ENCODE peak calls at places on chromosomes 13 and 19, in eight cellular contexts. One of them, this sample, is unnamed.

GRCh38 chr13:79398915-79399314 is 7.1 kb downstream of the RBM26 start:
- DNase-seq in IMR-90: peak
- DNase-seq in heart left ventricle: no peak
- DNase-seq in uterus: no peak
- DNase-seq in ovary: no peak
- DNase-seq in stomach: no peak
- DNase-seq in H1: no peak
- DNase-seq in breast epithelium: no peak
- DNase-seq in this sample: no peak

GRCh38 chr19:8648240-8648639 is 17.8 kb downstream of the NFILZ start:
- DNase-seq in H1: no peak
- DNase-seq in uterus: no peak
- DNase-seq in stomach: no peak
- DNase-seq in breast epithelium: no peak
- DNase-seq in IMR-90: no peak
- DNase-seq in heart left ventricle: no peak
- DNase-seq in ovary: no peak
- DNase-seq in this sample: no peak

GRCh38 chr19:58586131-58586765 is 13.1 kb upstream of the MZF1 start:
- DNase-seq in uterus: no peak
- DNase-seq in breast epithelium: peak
- DNase-seq in H1: no peak
- DNase-seq in heart left ventricle: no peak
- DNase-seq in IMR-90: no peak
- DNase-seq in ovary: peak
- DNase-seq in stomach: no peak
- DNase-seq in this sample: no peak

GRCh38 chr13:87684850-87685735 is 13.9 kb downstream of the SLITRK5 start:
- DNase-seq in heart left ventricle: no peak
- DNase-seq in stomach: no peak
- DNase-seq in breast epithelium: no peak
- DNase-seq in IMR-90: no peak
- DNase-seq in H1: no peak
- DNase-seq in uterus: no peak
- DNase-seq in ovary: no peak
- DNase-seq in this sample: no peak

GRCh38 chr19:34633806-34634205 is 43.2 kb downstream of the SCGB2B2 start:
- DNase-seq in breast epithelium: no peak
- DNase-seq in uterus: no peak
- DNase-seq in IMR-90: no peak
- DNase-seq in H1: no peak
- DNase-seq in ovary: no peak
- DNase-seq in stomach: no peak
- DNase-seq in heart left ventricle: no peak
- DNase-seq in this sample: no peak

GRCh38 chr13:105817011-105817410 is 718.5 kb downstream of the EFNB2 start:
- DNase-seq in stomach: no peak
- DNase-seq in breast epithelium: no peak
- DNase-seq in uterus: no peak
- DNase-seq in IMR-90: no peak
- DNase-seq in H1: peak
- DNase-seq in ovary: no peak
- DNase-seq in heart left ventricle: no peak
- DNase-seq in this sample: no peak

GRCh38 chr19:39237200-39238184 is 7.3 kb downstream of the IFNL3 start:
- DNase-seq in stomach: peak
- DNase-seq in IMR-90: no peak
- DNase-seq in heart left ventricle: no peak
- DNase-seq in H1: no peak
- DNase-seq in breast epithelium: peak
- DNase-seq in ovary: no peak
- DNase-seq in uterus: no peak
- DNase-seq in this sample: peak

GRCh38 chr13:60164490-60164889 is 762 bp upstream of the DIAPH3 start:
- DNase-seq in uterus: no peak
- DNase-seq in breast epithelium: no peak
- DNase-seq in IMR-90: peak
- DNase-seq in ovary: no peak
- DNase-seq in H1: no peak
- DNase-seq in heart left ventricle: no peak
- DNase-seq in stomach: no peak
- DNase-seq in this sample: no peak

GRCh38 chr19:44611812-44612295 is 1.5 kb upstream of the IGSF23 start:
- DNase-seq in H1: no peak
- DNase-seq in breast epithelium: no peak
- DNase-seq in uterus: no peak
- DNase-seq in stomach: no peak
- DNase-seq in ovary: no peak
- DNase-seq in IMR-90: no peak
- DNase-seq in heart left ventricle: no peak
- DNase-seq in this sample: no peak

GRCh38 chr13:112996671-112997091 is 27.7 kb downstream of the MCF2L start:
- DNase-seq in H1: no peak
- DNase-seq in breast epithelium: no peak
- DNase-seq in heart left ventricle: no peak
- DNase-seq in stomach: peak
- DNase-seq in ovary: no peak
- DNase-seq in IMR-90: no peak
- DNase-seq in uterus: no peak
- DNase-seq in this sample: no peak

GRCh38 chr13:113000575-113000974 is 31.6 kb downstream of the MCF2L start:
- DNase-seq in breast epithelium: no peak
- DNase-seq in IMR-90: no peak
- DNase-seq in stomach: no peak
- DNase-seq in uterus: no peak
- DNase-seq in H1: no peak
- DNase-seq in heart left ventricle: no peak
- DNase-seq in ovary: no peak
- DNase-seq in this sample: no peak

GRCh38 chr13:112999414-113000177 is 30.6 kb downstream of the MCF2L start:
- DNase-seq in IMR-90: no peak
- DNase-seq in heart left ventricle: no peak
- DNase-seq in uterus: no peak
- DNase-seq in H1: no peak
- DNase-seq in breast epithelium: no peak
- DNase-seq in ovary: no peak
- DNase-seq in stomach: no peak
- DNase-seq in this sample: no peak

GRCh38 chr13:112997188-112998135 is 28.4 kb downstream of the MCF2L start:
- DNase-seq in heart left ventricle: no peak
- DNase-seq in IMR-90: no peak
- DNase-seq in stomach: peak
- DNase-seq in ovary: no peak
- DNase-seq in breast epithelium: no peak
- DNase-seq in uterus: no peak
- DNase-seq in H1: no peak
- DNase-seq in this sample: no peak

GRCh38 chr13:112998506-112999280 is 29.7 kb downstream of the MCF2L start:
- DNase-seq in heart left ventricle: no peak
- DNase-seq in IMR-90: no peak
- DNase-seq in uterus: no peak
- DNase-seq in H1: no peak
- DNase-seq in ovary: peak
- DNase-seq in breast epithelium: no peak
- DNase-seq in stomach: no peak
- DNase-seq in this sample: no peak
- H3K4me3 ChIP-seq in heart left ventricle: no peak
- H3K4me3 ChIP-seq in IMR-90: no peak
- H3K4me3 ChIP-seq in uterus: no peak
- H3K4me3 ChIP-seq in H1: no peak
- H3K4me3 ChIP-seq in ovary: no peak
- H3K4me3 ChIP-seq in breast epithelium: no peak
- H3K4me3 ChIP-seq in stomach: no peak
- H3K4me3 ChIP-seq in this sample: no peak

DNA sequence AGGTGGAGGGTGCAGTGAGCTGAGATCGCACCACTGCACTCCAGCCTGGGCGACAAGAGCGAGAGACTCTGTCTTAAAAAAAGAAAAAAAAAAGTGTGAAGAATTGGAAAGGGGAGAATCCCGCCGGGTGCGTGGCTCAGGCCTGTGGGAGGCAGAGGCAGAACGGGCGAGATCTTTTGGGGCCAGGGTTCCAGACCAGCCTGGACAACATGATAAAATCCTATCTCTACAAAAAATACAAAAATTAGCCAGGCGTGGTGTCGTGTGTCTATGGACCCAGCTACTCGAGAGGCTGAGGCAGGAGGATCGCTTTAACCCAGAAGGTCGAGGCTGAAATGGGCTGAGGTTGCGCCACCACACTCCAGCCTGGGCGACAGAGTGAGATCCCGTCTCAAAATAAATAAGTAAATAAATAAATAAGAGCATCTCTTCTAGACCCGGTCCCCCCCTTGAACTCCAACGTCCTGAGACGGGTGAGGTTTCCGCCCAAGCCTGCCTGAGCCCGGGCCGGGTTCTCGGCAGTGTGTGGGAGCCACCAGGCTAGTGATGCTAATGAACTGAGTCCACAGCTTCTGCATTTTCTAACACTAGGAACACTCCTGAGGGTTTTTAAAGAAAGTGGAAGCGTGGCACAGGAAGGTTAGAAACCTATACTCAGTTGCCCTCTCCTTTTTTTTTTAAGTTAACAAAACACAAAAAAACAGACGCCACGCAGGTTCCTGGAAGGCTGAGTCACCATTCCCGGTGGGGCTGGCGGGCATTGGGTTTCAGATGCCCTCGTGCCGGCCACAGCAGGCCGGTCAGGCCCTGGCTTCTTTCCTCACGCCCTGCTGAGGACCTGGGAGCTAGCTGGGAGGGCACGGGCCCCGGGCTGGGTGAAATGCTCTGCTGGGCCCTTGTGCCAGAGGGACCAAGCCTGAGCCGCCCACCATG is 22.1 kb downstream of the GPX4 start:
- DNase-seq in heart left ventricle: no peak
- DNase-seq in IMR-90: peak
- DNase-seq in H1: no peak
- DNase-seq in uterus: no peak
- DNase-seq in stomach: no peak
- DNase-seq in breast epithelium: no peak
- DNase-seq in ovary: no peak
- DNase-seq in this sample: no peak
- TF ChIP-seq POLR2A in heart left ventricle: no peak
- TF ChIP-seq POLR2A in IMR-90: no peak
- TF ChIP-seq POLR2A in H1: no peak
- TF ChIP-seq POLR2A in uterus: no peak
- TF ChIP-seq POLR2A in stomach: no peak
- TF ChIP-seq POLR2A in breast epithelium: no peak
- TF ChIP-seq POLR2A in ovary: no peak
- TF ChIP-seq POLR2A in this sample: no peak

GRCh38 chr13:52652170-52652979 is at the start of gene SUGT1:
- DNase-seq in stomach: peak
- DNase-seq in H1: peak
- DNase-seq in breast epithelium: peak
- DNase-seq in heart left ventricle: peak
- DNase-seq in ovary: peak
- DNase-seq in uterus: peak
- DNase-seq in IMR-90: peak
- DNase-seq in this sample: peak

GRCh38 chr13:52652980-52653303 is 306 bp downstream of the SUGT1 start:
- DNase-seq in uterus: no peak
- DNase-seq in breast epithelium: no peak
- DNase-seq in H1: no peak
- DNase-seq in ovary: no peak
- DNase-seq in stomach: no peak
- DNase-seq in IMR-90: no peak
- DNase-seq in heart left ventricle: no peak
- DNase-seq in this sample: no peak

GRCh38 chr13:52646967-52647366 is 4.7 kb downstream of the HNRNPA1L2 start:
- DNase-seq in heart left ventricle: no peak
- DNase-seq in stomach: no peak
- DNase-seq in IMR-90: no peak
- DNase-seq in ovary: no peak
- DNase-seq in breast epithelium: no peak
- DNase-seq in uterus: no peak
- DNase-seq in H1: no peak
- DNase-seq in this sample: no peak

GRCh38 chr13:52651880-52652169 is 811 bp upstream of the SUGT1 start:
- DNase-seq in ovary: no peak
- DNase-seq in stomach: no peak
- DNase-seq in uterus: no peak
- DNase-seq in H1: no peak
- DNase-seq in breast epithelium: no peak
- DNase-seq in heart left ventricle: no peak
- DNase-seq in IMR-90: no peak
- DNase-seq in this sample: no peak

DNA sequence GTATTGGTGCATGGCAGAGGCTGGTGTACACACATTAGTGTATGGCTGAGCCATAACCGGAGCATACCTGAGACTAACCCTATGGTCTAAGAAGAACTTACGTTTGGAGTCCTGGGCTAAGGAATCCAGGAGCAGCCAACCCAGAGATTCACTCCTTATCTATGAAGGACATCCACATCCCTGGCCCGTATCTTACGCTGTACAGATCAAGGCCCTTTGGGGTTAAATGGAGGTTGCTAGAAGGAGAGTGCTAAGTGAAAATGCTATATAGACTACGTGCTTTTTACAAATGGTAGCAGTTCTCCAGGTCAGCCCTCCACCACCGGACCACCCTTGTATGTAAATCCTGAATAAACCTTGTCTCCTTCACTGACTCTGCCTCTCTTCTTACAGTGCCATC is 1.9 kb upstream of the SUGT1 start:
- DNase-seq in breast epithelium: no peak
- DNase-seq in stomach: no peak
- DNase-seq in H1: no peak
- DNase-seq in ovary: no peak
- DNase-seq in uterus: no peak
- DNase-seq in heart left ventricle: no peak
- DNase-seq in IMR-90: no peak
- DNase-seq in this sample: no peak
- H3K4me3 ChIP-seq in breast epithelium: no peak
- H3K4me3 ChIP-seq in stomach: peak
- H3K4me3 ChIP-seq in H1: peak
- H3K4me3 ChIP-seq in ovary: no peak
- H3K4me3 ChIP-seq in uterus: no peak
- H3K4me3 ChIP-seq in heart left ventricle: no peak
- H3K4me3 ChIP-seq in IMR-90: peak
- H3K4me3 ChIP-seq in this sample: no peak

DNA sequence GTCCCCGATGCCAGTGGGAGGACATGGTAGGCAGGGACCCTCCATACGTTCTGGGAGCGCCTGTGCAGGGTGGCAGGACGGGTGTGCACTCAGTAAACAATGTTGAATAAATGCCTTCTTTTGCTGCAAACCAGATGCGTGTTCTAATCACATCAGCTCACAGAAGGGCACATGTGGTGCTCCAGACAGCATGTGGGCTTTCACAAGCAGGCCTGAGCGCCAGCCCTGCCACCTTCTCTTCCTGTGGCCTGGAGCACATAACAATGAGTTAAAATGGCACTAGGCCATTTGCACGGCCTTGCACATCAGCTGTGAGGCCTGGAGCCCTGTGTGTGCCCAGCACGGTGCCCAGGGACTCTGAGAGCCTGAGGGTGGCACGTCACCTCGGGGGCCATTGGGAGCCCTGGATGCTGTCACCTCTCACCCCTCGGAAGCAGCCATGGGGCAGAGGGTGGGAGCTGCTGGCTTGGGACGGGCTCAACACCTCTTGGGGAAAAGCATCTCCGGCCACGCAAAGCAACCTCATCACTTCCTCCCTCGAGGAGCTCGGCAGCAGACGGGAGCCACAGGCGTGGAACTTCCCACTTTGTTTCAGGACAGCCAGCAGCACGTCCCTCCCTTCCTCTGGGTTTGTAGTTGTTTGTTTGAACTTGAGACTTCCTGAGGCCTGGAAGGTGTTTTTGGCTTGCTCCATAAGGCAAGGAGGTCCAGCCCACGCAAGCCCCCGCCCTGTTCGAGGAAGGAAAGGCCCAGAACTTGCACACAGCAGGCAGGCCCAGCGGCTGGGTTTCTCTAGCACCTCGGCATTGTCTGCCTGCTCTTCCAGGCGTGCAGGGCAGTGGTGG is 9.8 kb downstream of the MCF2L start:
- DNase-seq in H1: no peak
- DNase-seq in IMR-90: no peak
- DNase-seq in heart left ventricle: peak
- DNase-seq in breast epithelium: no peak
- DNase-seq in uterus: peak
- DNase-seq in ovary: no peak
- DNase-seq in stomach: no peak
- DNase-seq in this sample: no peak
- TF ChIP-seq POLR2A in H1: no peak
- TF ChIP-seq POLR2A in IMR-90: no peak
- TF ChIP-seq POLR2A in heart left ventricle: peak
- TF ChIP-seq POLR2A in breast epithelium: no peak
- TF ChIP-seq POLR2A in uterus: peak
- TF ChIP-seq POLR2A in ovary: no peak
- TF ChIP-seq POLR2A in stomach: no peak
- TF ChIP-seq POLR2A in this sample: no peak

This sample was measured in spleen.